ENCODE peak calls at places on chromosomes 5 and 9, in six cellular contexts. X is esophagus squamous epithelium, B is tibial artery, S is neural crest cell, M is left lung, F is foreskin fibroblast. Q is an unnamed sample.

GRCh38 chr9:35714579-35715252 is 17.3 kb downstream of the TLN1 start:
- DNase-seq in X (no peak), B (no peak), S (no peak), M (no peak), F (no peak), Q (no peak)

GRCh38 chr5:10451137-10451824 is 9.6 kb downstream of the ROPN1L start:
- DNase-seq in X (no peak), B (no peak), S (no peak), M (no peak), F (peak), Q (no peak)

GRCh38 chr9:88498880-88499279 is 36.1 kb upstream of the NXNL2 start:
- DNase-seq in X (no peak), B (no peak), S (no peak), M (no peak), F (no peak), Q (no peak)

GRCh38 chr9:124040186-124040920 is 28.8 kb downstream of the LHX2 start:
- DNase-seq in X (no peak), B (no peak), S (no peak), M (no peak), F (peak), Q (no peak)

GRCh38 chr5:154819546-154819945 is 30.9 kb downstream of the FAXDC2 start:
- DNase-seq in X (no peak), B (no peak), S (no peak), M (no peak), F (no peak), Q (no peak)

GRCh38 chr9:114207034-114207815 is 51.9 kb downstream of the COL27A1 start:
- DNase-seq in X (no peak), B (peak), S (no peak), M (peak), F (peak), Q (no peak)

GRCh38 chr9:113628621-113629020 is 165.1 kb downstream of the RGS3 start:
- DNase-seq in X (no peak), B (no peak), S (no peak), M (no peak), F (no peak), Q (no peak)

GRCh38 chr9:77833686-77834429 is 185.7 kb upstream of the GNA14 start:
- DNase-seq in X (no peak), B (no peak), S (no peak), M (no peak), F (no peak), Q (no peak)

GRCh38 chr5:150605546-150605945 is 34.9 kb upstream of the SYNPO start:
- DNase-seq in X (no peak), B (no peak), S (no peak), M (no peak), F (no peak), Q (no peak)

GRCh38 chr9:123360161-123361085 is 4.4 kb downstream of the CRB2 start:
- DNase-seq in X (no peak), B (no peak), S (peak), M (no peak), F (no peak), Q (peak)

GRCh38 chr9:69324549-69325401 is at the start of gene ENTREP1:
- DNase-seq in X (no peak), B (peak), S (peak), M (peak), F (peak), Q (no peak)
- TF ChIP-seq CTCF in X (no peak), B (no peak), S (no peak), M (no peak), F (no peak), Q (no peak)

GRCh38 chr5:54090495-54091084 is 219.8 kb downstream of the ARL15 start:
- DNase-seq in X (no peak), B (no peak), S (no peak), M (no peak), F (peak), Q (no peak)
- TF ChIP-seq CTCF in X (no peak), B (peak), S (peak), M (no peak), F (peak), Q (no peak)

GRCh38 chr9:81634915-81635516 is 54.3 kb downstream of the TLE1 start:
- DNase-seq in X (no peak), B (no peak), S (no peak), M (no peak), F (peak), Q (no peak)

GRCh38 chr9:81634437-81634836 is 54.9 kb downstream of the TLE1 start:
- DNase-seq in X (no peak), B (no peak), S (no peak), M (no peak), F (no peak), Q (no peak)

GRCh38 chr9:81637276-81637675 is 52.1 kb downstream of the TLE1 start:
- DNase-seq in X (no peak), B (no peak), S (no peak), M (no peak), F (no peak), Q (no peak)

GRCh38 chr9:81635526-81636279 is 53.6 kb downstream of the TLE1 start:
- DNase-seq in X (no peak), B (no peak), S (no peak), M (no peak), F (peak), Q (no peak)

DNA sequence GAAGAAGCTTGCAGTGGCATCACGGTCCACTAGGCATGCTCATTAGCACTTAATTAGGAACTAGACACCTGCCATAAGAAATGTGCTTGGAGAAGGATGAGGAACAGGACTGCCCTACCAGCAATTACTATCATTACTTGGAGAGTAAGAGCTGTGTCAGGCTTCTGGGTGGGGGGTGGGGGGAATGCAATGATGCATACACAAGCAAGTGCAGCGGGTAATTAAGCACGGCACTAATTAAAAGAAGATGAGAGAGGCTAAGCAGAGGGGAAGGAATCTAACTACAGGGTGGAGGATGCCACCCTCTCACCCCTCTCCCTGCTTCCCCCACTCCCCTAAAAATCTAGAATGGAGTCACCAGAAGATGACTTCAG is 53.1 kb downstream of the TLE1 start:
- DNase-seq in X (no peak), B (no peak), S (no peak), M (no peak), F (peak), Q (no peak)
- TF ChIP-seq CTCF in X (no peak), B (no peak), S (no peak), M (no peak), F (no peak), Q (no peak)

GRCh38 chr5:141039061-141039460 is 12.1 kb upstream of the PCDHB1 start:
- DNase-seq in X (no peak), B (no peak), S (no peak), M (no peak), F (no peak), Q (no peak)

GRCh38 chr5:141040093-141040762 is 10.9 kb upstream of the PCDHB1 start:
- DNase-seq in X (no peak), B (no peak), S (peak), M (peak), F (no peak), Q (no peak)

GRCh38 chr5:141039517-141039916 is 11.7 kb upstream of the PCDHB1 start:
- DNase-seq in X (no peak), B (no peak), S (no peak), M (no peak), F (no peak), Q (no peak)

GRCh38 chr5:141040763-141041426 is 10.3 kb upstream of the PCDHB1 start:
- DNase-seq in X (peak), B (peak), S (peak), M (peak), F (peak), Q (peak)

GRCh38 chr5:141041427-141041785 is 9.8 kb upstream of the PCDHB1 start:
- DNase-seq in X (no peak), B (no peak), S (no peak), M (no peak), F (no peak), Q (no peak)
- TF ChIP-seq CTCF in X (no peak), B (no peak), S (peak), M (peak), F (no peak), Q (no peak)

GRCh38 chr9:1837453-1838084 is 177.6 kb upstream of the SMARCA2 start:
- DNase-seq in X (no peak), B (no peak), S (peak), M (no peak), F (peak), Q (no peak)
- TF ChIP-seq CTCF in X (no peak), B (peak), S (peak), M (no peak), F (peak), Q (no peak)

GRCh38 chr5:127298036-127298429 is 7.4 kb downstream of the MEGF10 start:
- DNase-seq in X (no peak), B (no peak), S (no peak), M (no peak), F (no peak), Q (no peak)

GRCh38 chr5:127298623-127299022 is 8.0 kb downstream of the MEGF10 start:
- DNase-seq in X (no peak), B (no peak), S (peak), M (no peak), F (no peak), Q (no peak)

GRCh38 chr5:127297348-127298035 is 6.9 kb downstream of the MEGF10 start:
- DNase-seq in X (no peak), B (no peak), S (no peak), M (no peak), F (no peak), Q (no peak)

GRCh38 chr5:127302509-127302908 is 11.9 kb downstream of the MEGF10 start:
- DNase-seq in X (no peak), B (no peak), S (no peak), M (no peak), F (no peak), Q (no peak)

GRCh38 chr5:127299678-127300077 is 9.1 kb downstream of the MEGF10 start:
- DNase-seq in X (no peak), B (no peak), S (no peak), M (no peak), F (peak), Q (no peak)
- TF ChIP-seq CTCF in X (no peak), B (no peak), S (no peak), M (no peak), F (no peak), Q (no peak)

DNA sequence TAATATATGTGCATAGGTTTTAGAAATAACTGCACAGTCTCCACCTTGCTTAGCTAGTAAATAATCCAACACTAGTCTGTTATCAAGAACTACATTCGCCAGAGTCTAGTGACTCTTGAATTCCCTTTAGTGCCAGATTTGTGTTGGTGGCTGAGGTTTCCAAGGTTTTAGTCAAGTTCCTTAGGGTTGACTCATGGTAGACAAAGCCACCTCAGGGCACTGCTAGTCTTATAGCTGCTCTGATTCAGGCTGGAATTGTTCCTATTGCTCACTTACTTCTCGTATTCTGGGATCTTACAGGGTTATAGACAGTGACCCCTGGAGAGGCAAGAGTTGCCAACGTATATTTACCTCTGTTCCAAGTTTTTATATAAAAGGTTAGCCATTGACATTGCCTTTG is 1369.8 kb upstream of the CDH9 start:
- DNase-seq in X (no peak), B (no peak), S (no peak), M (no peak), F (no peak), Q (no peak)
- TF ChIP-seq CTCF in X (no peak), B (no peak), S (no peak), M (no peak), F (no peak), Q (no peak)

GRCh38 chr5:34538026-34538672 is 118.0 kb upstream of the RAI14 start:
- DNase-seq in X (no peak), B (no peak), S (no peak), M (no peak), F (peak), Q (no peak)
- TF ChIP-seq CTCF in X (no peak), B (peak), S (no peak), M (no peak), F (peak), Q (no peak)

GRCh38 chr9:136529516-136530471 is 16.1 kb downstream of the NOTCH1 start:
- DNase-seq in X (no peak), B (no peak), S (no peak), M (no peak), F (no peak), Q (no peak)
- TF ChIP-seq CTCF in X (no peak), B (no peak), S (no peak), M (no peak), F (no peak), Q (no peak)

Q was measured in activated B cell treated with CpG ODN at 0.5 μM for 24 hours.